ENCODE peak calls at places on chromosomes 12 and 14, in seven cellular contexts. V, B, R, K, I, A and P are unnamed samples. For H3K27me3, the result is how much of the 10 kb centered on the place peaks cover.

GRCh38 chr14:94392510-94392935 is 4.1 kb upstream of the SERPINA1 start:
- DNase-seq in A (no peak), B (peak), K (peak), I (peak), R (no peak), V (no peak), P (no peak)

GRCh38 chr12:99261256-99261655 is 386.3 kb upstream of the GARIN6 start:
- DNase-seq in B (no peak), I (no peak), V (no peak), A (no peak), R (no peak), K (no peak), P (no peak)

GRCh38 chr14:73244541-73244940 is 7.2 kb downstream of the PAPLN start:
- DNase-seq in I (no peak), V (no peak), B (no peak), R (no peak), A (no peak), K (no peak), P (no peak)

GRCh38 chr14:94542111-94542810 is 19.0 kb upstream of the SERPINA4 start:
- DNase-seq in B (no peak), K (peak), R (no peak), I (no peak), V (no peak), A (no peak), P (no peak)

GRCh38 chr12:77120695-77121094 is 55.3 kb upstream of the E2F7 start:
- DNase-seq in A (no peak), I (no peak), R (no peak), K (peak), V (no peak), B (no peak), P (no peak)

GRCh38 chr14:34474187-34474679 is 12.2 kb upstream of the SPTSSA start:
- DNase-seq in K (no peak), V (no peak), R (no peak), I (no peak), B (no peak), A (no peak), P (no peak)

GRCh38 chr14:104249706-104250105 is 111.3 kb downstream of the KIF26A start:
- DNase-seq in I (no peak), B (no peak), R (no peak), A (no peak), K (no peak), V (no peak), P (no peak)

GRCh38 chr12:57133013-57133569 is 4.8 kb downstream of the LRP1 start:
- DNase-seq in A (no peak), K (peak), R (no peak), V (no peak), B (no peak), I (no peak), P (no peak)

GRCh38 chr14:104940526-104941150 is 16.0 kb downstream of the PLD4 start:
- DNase-seq in K (no peak), B (no peak), I (no peak), R (no peak), V (no peak), A (no peak), P (no peak)

GRCh38 chr12:47349102-47349769 is 269.5 kb upstream of the AMIGO2 start:
- DNase-seq in R (no peak), B (no peak), V (no peak), K (peak), A (no peak), I (no peak), P (no peak)

GRCh38 chr12:74317078-74317581 is 220.5 kb upstream of the ATXN7L3B start:
- DNase-seq in B (no peak), R (peak), K (peak), I (no peak), A (no peak), V (no peak), P (no peak)

GRCh38 chr14:104708606-104709268 is 15.3 kb upstream of the ADSS1 start:
- DNase-seq in R (peak), V (no peak), A (peak), I (no peak), K (no peak), B (peak), P (peak)

GRCh38 chr14:75280831-75281690 is 2.4 kb downstream of the FOS start:
- DNase-seq in V (no peak), R (no peak), B (no peak), K (no peak), I (no peak), A (no peak), P (no peak)

GRCh38 chr12:69105101-69105613 is 134.2 kb upstream of the CPSF6 start:
- DNase-seq in R (no peak), V (no peak), K (no peak), B (no peak), I (no peak), A (no peak), P (no peak)

GRCh38 chr12:27868165-27868564 is 88.1 kb upstream of the MANSC4 start:
- DNase-seq in V (no peak), K (peak), A (no peak), R (no peak), I (no peak), B (no peak), P (no peak)

GRCh38 chr12:111029732-111030131 is 109.4 kb upstream of the MYL2 start:
- DNase-seq in B (no peak), I (no peak), V (no peak), A (no peak), R (no peak), K (no peak), P (no peak)
- H3K27me3 ChIP-seq in B (under half), I (under half), V (under half), A (under half), R (under half), K (half or more), P (under half)

DNA sequence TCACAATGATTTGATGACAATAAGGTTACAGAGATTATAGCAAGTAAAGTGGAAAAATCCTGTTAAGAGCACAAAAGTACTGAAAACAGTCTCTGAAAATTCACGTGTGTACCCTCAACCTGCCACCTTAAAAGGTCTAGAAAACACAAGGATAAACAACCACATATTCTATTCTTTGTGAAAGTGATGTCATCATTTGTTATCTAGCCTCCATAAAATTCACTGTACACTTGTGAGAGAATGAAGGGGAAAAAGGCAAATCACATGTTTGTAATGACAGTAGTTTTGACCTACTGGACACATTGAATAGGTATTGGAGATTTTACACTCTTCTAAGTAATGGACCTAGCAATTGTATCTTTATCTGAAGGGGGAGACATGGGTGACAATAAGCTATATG is 4.0 kb downstream of the PTGDR start:
- DNase-seq in V (no peak), K (no peak), A (no peak), I (no peak), R (no peak), B (no peak), P (no peak)
- H3K27me3 ChIP-seq in V (under half), K (under half), A (under half), I (under half), R (half or more), B (under half), P (under half)

DNA sequence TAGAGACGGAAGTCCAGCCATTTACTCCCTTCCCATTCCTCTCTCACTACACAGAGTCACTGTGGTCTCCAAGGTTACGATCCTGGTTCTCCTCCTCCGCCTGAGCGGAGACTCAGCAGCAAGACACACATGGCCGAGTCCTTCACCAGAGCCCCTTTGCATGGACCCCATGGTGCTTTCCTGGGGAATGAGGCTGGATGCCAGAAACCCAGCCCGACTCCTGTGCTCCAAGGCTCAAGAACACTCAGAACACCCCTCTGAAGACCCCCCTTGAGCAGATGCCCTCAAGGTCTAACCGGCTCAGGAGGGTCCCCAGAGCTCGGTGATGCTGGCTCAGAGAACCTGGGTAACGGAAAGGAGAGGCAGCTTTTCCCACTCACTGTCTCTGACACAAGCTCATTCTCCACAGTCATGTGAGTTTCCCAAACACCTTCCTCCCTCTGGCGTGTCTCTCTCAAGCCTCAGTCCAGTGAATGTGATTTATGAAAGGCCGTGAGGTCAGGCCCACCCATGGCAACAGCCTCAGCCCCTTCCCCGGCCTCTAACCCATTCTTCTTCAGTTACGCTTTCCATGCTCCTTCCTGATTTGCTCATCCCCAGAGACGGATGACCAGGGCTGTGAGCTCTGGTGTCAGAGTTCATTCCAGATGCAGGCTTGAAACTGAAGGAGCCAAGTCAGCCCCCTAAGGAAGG is 84.5 kb downstream of the FBXL14 start:
- DNase-seq in B (no peak), V (no peak), R (no peak), I (no peak), K (no peak), A (no peak), P (no peak)
- H3K27me3 ChIP-seq in B (under half), V (under half), R (under half), I (under half), K (under half), A (under half), P (under half)

DNA sequence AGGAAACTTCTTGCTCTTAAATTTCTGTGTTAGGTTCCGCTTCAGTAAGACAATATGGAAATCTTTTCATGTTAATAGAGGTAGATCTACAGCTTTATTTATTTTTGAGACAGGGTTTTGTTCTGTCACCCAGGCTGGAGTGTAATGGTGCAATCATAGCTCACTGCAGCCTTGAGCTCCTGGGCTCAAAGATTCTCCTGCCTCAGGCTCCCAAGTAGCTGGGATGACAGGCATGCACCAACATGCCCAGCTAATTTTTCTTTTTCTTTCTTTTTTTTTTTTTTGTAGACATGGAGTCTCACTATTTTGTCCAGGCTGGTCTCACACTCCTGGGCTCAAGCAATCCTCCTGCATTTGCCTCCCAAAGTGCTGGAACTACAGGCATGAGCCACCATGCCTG is 70.1 kb downstream of the DAO start:
- DNase-seq in V (no peak), K (no peak), I (no peak), B (no peak), A (no peak), R (no peak), P (no peak)
- H3K27me3 ChIP-seq in V (under half), K (under half), I (under half), B (under half), A (under half), R (under half), P (under half)

GRCh38 chr12:48818831-48819590 is 715 bp downstream of the CACNB3 start:
- DNase-seq in A (no peak), R (peak), V (no peak), I (no peak), B (peak), K (no peak), P (no peak)
- H3K27me3 ChIP-seq in A (under half), R (under half), V (under half), I (under half), B (under half), K (under half), P (under half)

GRCh38 chr12:10732554-10732953 is 9.4 kb upstream of the YBX3 start:
- DNase-seq in K (no peak), A (no peak), I (no peak), R (peak), B (no peak), V (no peak), P (no peak)

GRCh38 chr12:10739157-10740118 is 16.3 kb upstream of the YBX3 start:
- DNase-seq in R (no peak), B (no peak), K (no peak), I (no peak), A (no peak), V (no peak), P (no peak)

GRCh38 chr12:10736460-10736859 is 13.3 kb upstream of the YBX3 start:
- DNase-seq in B (no peak), R (no peak), A (no peak), I (no peak), K (no peak), V (no peak), P (no peak)

GRCh38 chr12:10737249-10737648 is 14.1 kb upstream of the YBX3 start:
- DNase-seq in K (no peak), R (no peak), V (no peak), B (no peak), I (no peak), A (no peak), P (no peak)

DNA sequence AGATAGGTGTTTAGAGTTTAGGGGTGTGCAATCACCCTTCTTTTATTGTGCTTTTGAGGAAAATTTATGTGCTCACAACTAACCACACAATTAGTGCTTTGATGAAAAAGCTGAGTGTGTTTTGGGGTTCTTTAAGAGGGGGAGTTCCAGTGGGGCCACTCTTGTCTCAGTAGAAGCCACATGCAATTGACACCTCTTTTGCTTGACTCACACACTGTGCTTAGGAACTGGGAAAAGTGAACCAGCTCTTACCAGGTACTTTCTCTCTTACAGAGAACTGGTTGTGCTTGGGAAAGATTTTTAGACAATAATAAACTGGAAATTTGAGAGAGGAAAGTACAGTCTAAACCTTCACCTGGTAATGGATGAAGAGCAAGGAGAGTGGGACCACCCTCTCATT is 12.3 kb upstream of the YBX3 start:
- DNase-seq in V (no peak), B (no peak), R (no peak), I (no peak), A (no peak), K (no peak), P (no peak)
- H3K27me3 ChIP-seq in V (under half), B (under half), R (under half), I (under half), A (under half), K (under half), P (under half)

DNA sequence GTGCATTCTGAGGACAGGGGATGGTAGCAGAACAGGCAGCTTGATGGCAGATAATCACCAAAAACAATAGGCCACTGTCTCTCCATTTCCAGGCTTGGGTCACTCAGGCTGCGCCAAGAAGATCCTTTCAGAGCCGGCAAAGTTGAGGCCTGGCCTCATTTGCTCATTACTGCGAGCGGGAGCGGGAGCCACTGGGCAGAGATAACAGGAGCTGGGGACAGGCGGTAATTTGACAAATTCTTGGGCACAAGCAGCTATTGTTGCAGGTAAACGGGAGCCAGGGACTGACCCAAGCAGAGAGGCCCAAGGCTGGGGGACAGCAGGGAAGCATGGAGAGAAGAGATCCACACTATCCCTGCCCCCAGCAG is 2.1 kb downstream of the MSI1 start:
- DNase-seq in K (no peak), I (no peak), V (no peak), B (no peak), R (no peak), A (no peak), P (no peak)
- H3K27me3 ChIP-seq in K (under half), I (under half), V (under half), B (under half), R (under half), A (under half), P (under half)